ENCODE peak calls at places on chromosomes 7 and 10, in nine cellular contexts. One of them, this sample, is unnamed.

GRCh38 chr7:31938650-31939049 is 131.6 kb downstream of the PDE1C start:
- DNase-seq in NCI-H345: no peak
- DNase-seq in stimulated activated CD4-positive, alpha-beta T cell treated with anti-CD3 and anti-CD28 coated beads, Interleukin-4, amount 100 ng/mL, for 4 hours: no peak
- DNase-seq in A549: peak; percentile 71
- DNase-seq in nephron progenitor cell: no peak
- DNase-seq in DMS53: peak; percentile 48
- DNase-seq in M059J: peak; percentile 72
- DNase-seq in GM23248: peak; percentile 73
- DNase-seq in smooth muscle cell of the brain vasculature: no peak
- DNase-seq in this sample: peak; percentile 79

GRCh38 chr7:38630720-38631673 is at the start of gene AMPH:
- DNase-seq in NCI-H345: peak; percentile 66
- DNase-seq in stimulated activated CD4-positive, alpha-beta T cell treated with anti-CD3 and anti-CD28 coated beads, Interleukin-4, amount 100 ng/mL, for 4 hours: peak; percentile 18
- DNase-seq in A549: no peak
- DNase-seq in nephron progenitor cell: peak; percentile 84
- DNase-seq in DMS53: peak; percentile 56
- DNase-seq in M059J: peak; percentile 36
- DNase-seq in GM23248: peak; percentile 80
- DNase-seq in smooth muscle cell of the brain vasculature: no peak
- DNase-seq in this sample: peak; percentile 53

GRCh38 chr10:62618576-62619408 is 185.7 kb upstream of the ADO start:
- DNase-seq in NCI-H345: no peak
- DNase-seq in stimulated activated CD4-positive, alpha-beta T cell treated with anti-CD3 and anti-CD28 coated beads, Interleukin-4, amount 100 ng/mL, for 4 hours: no peak
- DNase-seq in A549: no peak
- DNase-seq in nephron progenitor cell: no peak
- DNase-seq in DMS53: peak; percentile 29
- DNase-seq in M059J: peak; percentile 93
- DNase-seq in GM23248: peak; percentile 86
- DNase-seq in smooth muscle cell of the brain vasculature: no peak
- DNase-seq in this sample: peak; percentile 97

GRCh38 chr7:411677-412312 is 107.9 kb downstream of the PDGFA start:
- DNase-seq in NCI-H345: no peak
- DNase-seq in stimulated activated CD4-positive, alpha-beta T cell treated with anti-CD3 and anti-CD28 coated beads, Interleukin-4, amount 100 ng/mL, for 4 hours: no peak
- DNase-seq in A549: no peak
- DNase-seq in nephron progenitor cell: no peak
- DNase-seq in DMS53: no peak
- DNase-seq in M059J: no peak
- DNase-seq in GM23248: no peak
- DNase-seq in smooth muscle cell of the brain vasculature: no peak
- DNase-seq in this sample: no peak

GRCh38 chr7:5594616-5595544 is 171.2 kb upstream of the TNRC18 start:
- DNase-seq in NCI-H345: peak; percentile 55
- DNase-seq in stimulated activated CD4-positive, alpha-beta T cell treated with anti-CD3 and anti-CD28 coated beads, Interleukin-4, amount 100 ng/mL, for 4 hours: no peak
- DNase-seq in A549: no peak
- DNase-seq in nephron progenitor cell: peak; percentile 74
- DNase-seq in DMS53: peak; percentile 65
- DNase-seq in M059J: peak; percentile 57
- DNase-seq in GM23248: peak; percentile 66
- DNase-seq in smooth muscle cell of the brain vasculature: no peak
- DNase-seq in this sample: peak; percentile 54

GRCh38 chr10:124220971-124221355 is 127.6 kb upstream of the CHST15 start:
- DNase-seq in NCI-H345: no peak
- DNase-seq in stimulated activated CD4-positive, alpha-beta T cell treated with anti-CD3 and anti-CD28 coated beads, Interleukin-4, amount 100 ng/mL, for 4 hours: no peak
- DNase-seq in A549: no peak
- DNase-seq in nephron progenitor cell: no peak
- DNase-seq in DMS53: no peak
- DNase-seq in M059J: no peak
- DNase-seq in GM23248: no peak
- DNase-seq in smooth muscle cell of the brain vasculature: no peak
- DNase-seq in this sample: no peak

GRCh38 chr10:23694446-23694920 is 255.6 kb downstream of the OTUD1 start:
- DNase-seq in NCI-H345: no peak
- DNase-seq in stimulated activated CD4-positive, alpha-beta T cell treated with anti-CD3 and anti-CD28 coated beads, Interleukin-4, amount 100 ng/mL, for 4 hours: no peak
- DNase-seq in A549: no peak
- DNase-seq in nephron progenitor cell: peak; percentile 69
- DNase-seq in DMS53: peak; percentile 68
- DNase-seq in M059J: no peak
- DNase-seq in GM23248: no peak
- DNase-seq in smooth muscle cell of the brain vasculature: no peak
- DNase-seq in this sample: no peak

GRCh38 chr7:25879799-25880198 is 272.2 kb upstream of the NFE2L3 start:
- DNase-seq in NCI-H345: no peak
- DNase-seq in stimulated activated CD4-positive, alpha-beta T cell treated with anti-CD3 and anti-CD28 coated beads, Interleukin-4, amount 100 ng/mL, for 4 hours: no peak
- DNase-seq in A549: no peak
- DNase-seq in nephron progenitor cell: no peak
- DNase-seq in DMS53: no peak
- DNase-seq in M059J: no peak
- DNase-seq in GM23248: no peak
- DNase-seq in smooth muscle cell of the brain vasculature: no peak
- DNase-seq in this sample: no peak